ENCODE peak calls at places on chromosomes 2 and 18, in ten cellular contexts. L is ovary; K is activated T-helper 1 cell treated with anti-CD3 and anti-CD28 coated beads, Interleukin-12 subunit alpha, Interleukin-12 subunit beta, Interleukin-2, Interleukin-4 antibody, amounts not matched to agents 30 ng/mL and 10 ng/mL and 1 ng/mL, durations not matched to agents 14 hours and 24 hours and 36 hours; V is heart left ventricle; S is stimulated activated CD8-positive, alpha-beta memory T cell treated with anti-CD3 and anti-CD28 coated beads, Interleukin-15, amount 100 ng/mL, for 24 hours; I is NCI-H748 treated with DMSO at 0.1 percent for 48 hours; H is iPS DF 6.9; E is caudate nucleus; M is KG1; F is A549. D is an unnamed sample.

GRCh38 chr18:9716780-9717563 is 8.9 kb downstream of the RAB31 start:
- DNase-seq in F (no peak), L (no peak), E (no peak), M (no peak), S (no peak), K (no peak), V (no peak), I (no peak), H (no peak), D (no peak)

GRCh38 chr18:6374340-6374739 is 40.4 kb downstream of the L3MBTL4 start:
- DNase-seq in V (no peak), E (no peak), H (no peak), S (no peak), K (no peak), I (peak), L (no peak), F (no peak), M (no peak), D (no peak)

GRCh38 chr2:203996692-203997091 is 60.1 kb downstream of the ICOS start:
- DNase-seq in V (no peak), H (no peak), F (no peak), I (no peak), K (no peak), L (no peak), S (no peak), M (no peak), E (no peak), D (no peak)

GRCh38 chr2:10057231-10058107 is 14.1 kb downstream of the KLF11 start:
- DNase-seq in H (no peak), M (no peak), I (no peak), E (no peak), L (peak), F (no peak), S (no peak), V (peak), K (no peak), D (no peak)

GRCh38 chr2:104969564-104969963 is 68.3 kb upstream of the MRPS9 start:
- DNase-seq in I (no peak), F (peak), K (no peak), M (no peak), S (no peak), L (no peak), V (no peak), E (no peak), H (no peak), D (no peak)

GRCh38 chr2:171522804-171523338 is 597 bp downstream of the CYBRD1 start:
- DNase-seq in V (peak), S (no peak), H (no peak), E (peak), M (no peak), F (no peak), K (peak), L (no peak), I (no peak), D (peak)

GRCh38 chr2:84526562-84526961 is 10.3 kb downstream of the DNAH6 start:
- DNase-seq in S (no peak), E (no peak), L (no peak), I (no peak), F (no peak), H (no peak), K (no peak), M (no peak), V (no peak), D (no peak)

GRCh38 chr2:9139491-9140443 is 66.8 kb upstream of the ASAP2 start:
- DNase-seq in E (peak), F (peak), H (peak), K (peak), V (peak), S (peak), I (peak), L (peak), M (peak), D (peak)

GRCh38 chr2:29562896-29563295 is 358.5 kb downstream of the ALK start:
- DNase-seq in E (no peak), K (no peak), F (no peak), S (no peak), L (no peak), I (no peak), M (no peak), V (no peak), H (no peak), D (no peak)

GRCh38 chr2:227164745-227165350 is 424 bp downstream of the COL4A3 start:
- DNase-seq in S (no peak), I (peak), E (no peak), V (no peak), F (peak), H (no peak), K (no peak), L (peak), M (no peak), D (no peak)

GRCh38 chr2:53422979-53423378 is 344.6 kb upstream of the CHAC2 start:
- DNase-seq in S (no peak), F (peak), H (peak), I (peak), K (no peak), M (peak), L (no peak), E (no peak), V (no peak), D (peak)

GRCh38 chr2:99481941-99482340 is 7.9 kb downstream of the REV1 start:
- DNase-seq in E (no peak), S (no peak), H (no peak), M (no peak), K (no peak), V (no peak), L (no peak), I (no peak), F (peak), D (no peak)

GRCh38 chr2:173185437-173185836 is 109.8 kb downstream of the MAP3K20 start:
- DNase-seq in K (no peak), E (no peak), F (no peak), I (no peak), V (no peak), L (no peak), S (no peak), H (no peak), M (no peak), D (no peak)

GRCh38 chr2:25927357-25927756 is 49.1 kb upstream of the ASXL2 start:
- DNase-seq in L (no peak), F (no peak), E (peak), M (no peak), K (no peak), S (no peak), H (no peak), I (no peak), V (no peak), D (no peak)

GRCh38 chr2:50752228-50752627 is 279.7 kb downstream of the NRXN1 start:
- DNase-seq in M (no peak), K (no peak), I (no peak), E (no peak), H (no peak), V (no peak), L (no peak), S (no peak), F (no peak), D (no peak)

GRCh38 chr2:173741715-173742114 is 223.5 kb downstream of the SP3 start:
- DNase-seq in H (no peak), L (no peak), M (no peak), K (no peak), S (no peak), E (no peak), F (no peak), I (no peak), V (no peak), D (no peak)

GRCh38 chr18:33576999-33577687 is 876 bp upstream of the ASXL3 start:
- DNase-seq in I (peak), M (no peak), F (no peak), K (no peak), V (no peak), L (no peak), E (no peak), S (no peak), H (no peak), D (no peak)

GRCh38 chr2:236766850-236767249 is 197.2 kb downstream of the ACKR3 start:
- DNase-seq in M (no peak), E (no peak), H (no peak), S (no peak), F (no peak), L (no peak), K (no peak), I (no peak), V (no peak), D (no peak)

GRCh38 chr18:11850821-11851155 is 425 bp upstream of the CHMP1B start:
- DNase-seq in V (no peak), L (no peak), M (no peak), S (no peak), K (no peak), F (no peak), I (peak), E (no peak), H (no peak), D (peak)

GRCh38 chr2:240344904-240345303 is 90.6 kb upstream of the GPC1 start:
- DNase-seq in K (no peak), L (no peak), I (no peak), H (no peak), S (no peak), F (peak), M (no peak), E (no peak), V (no peak), D (no peak)

GRCh38 chr2:235611337-235611736 is 117.5 kb downstream of the AGAP1 start:
- DNase-seq in S (no peak), E (no peak), I (peak), V (no peak), K (no peak), F (no peak), H (no peak), M (no peak), L (no peak), D (no peak)

GRCh38 chr18:12750076-12750707 is 47.4 kb downstream of the PSMG2 start:
- DNase-seq in L (no peak), M (no peak), H (no peak), S (no peak), K (peak), E (no peak), V (no peak), I (no peak), F (no peak), D (peak)

GRCh38 chr2:172813314-172813888 is 77.8 kb downstream of the RAPGEF4 start:
- DNase-seq in V (no peak), S (no peak), I (no peak), L (no peak), F (peak), H (no peak), M (no peak), K (no peak), E (no peak), D (no peak)

GRCh38 chr2:171878481-171878993 is 15.5 kb downstream of the SLC25A12 start:
- DNase-seq in L (peak), E (no peak), S (no peak), K (no peak), F (no peak), H (no peak), I (peak), M (no peak), V (no peak), D (no peak)

GRCh38 chr2:160247295-160247694 is 47.2 kb upstream of the ITGB6 start:
- DNase-seq in E (no peak), V (no peak), K (no peak), I (no peak), S (no peak), H (no peak), L (no peak), F (no peak), M (no peak), D (no peak)

GRCh38 chr18:77376043-77376732 is 126.5 kb downstream of the GALR1 start:
- DNase-seq in S (no peak), V (no peak), I (peak), H (no peak), M (no peak), E (no peak), F (no peak), L (no peak), K (no peak), D (no peak)

GRCh38 chr2:1739961-1740713 is 4.2 kb downstream of the PXDN start:
- DNase-seq in H (no peak), M (no peak), I (no peak), V (no peak), S (no peak), K (no peak), E (no peak), F (no peak), L (peak), D (no peak)